ENCODE peak calls at places on chromosomes 12 and 14, in seven cellular contexts. H, B, J, M, O, Q and U are unnamed samples.

GRCh38 chr12:93042283-93042682 is 113.2 kb upstream of the EEA1 start:
- DNase-seq in H (no peak), B (no peak), J (no peak), Q (no peak), M (no peak), O (no peak), U (no peak)

GRCh38 chr12:49332441-49332861 is 4.5 kb downstream of the C1QL4 start:
- DNase-seq in H (no peak), J (no peak), Q (no peak), M (no peak), O (no peak), B (no peak), U (no peak)

GRCh38 chr14:30214456-30215090 is 286.9 kb upstream of the PRKD1 start:
- DNase-seq in J (peak; percentile 16), O (no peak), H (no peak), M (peak; percentile 21), B (peak; percentile 89), Q (no peak), U (peak; percentile 16)

GRCh38 chr14:88321692-88322504 is 1.2 kb downstream of the KCNK10 start:
- DNase-seq in M (no peak), H (no peak), O (no peak), J (no peak), Q (no peak), B (no peak), U (no peak)

GRCh38 chr12:25054076-25054782 is 105.3 kb upstream of the BCAT1 start:
- DNase-seq in H (no peak), J (no peak), M (no peak), O (no peak), Q (no peak), B (no peak), U (no peak)

GRCh38 chr14:95770777-95771176 is 56.9 kb upstream of the TCL1A start:
- DNase-seq in J (no peak), M (no peak), B (no peak), O (no peak), H (no peak), Q (no peak), U (no peak)

GRCh38 chr14:98177551-98177950 is 1094.4 kb downstream of the BCL11B start:
- DNase-seq in H (no peak), J (no peak), Q (no peak), B (no peak), O (no peak), M (no peak), U (no peak)

GRCh38 chr12:24719293-24719721 is 229.6 kb downstream of the BCAT1 start:
- DNase-seq in M (no peak), O (no peak), J (peak; percentile 21), H (no peak), Q (no peak), B (peak; percentile 85), U (no peak)

GRCh38 chr12:6570264-6570887 is 2.3 kb upstream of the NOP2 start:
- DNase-seq in M (peak; percentile 28), Q (no peak), J (peak; percentile 53), B (peak; percentile 42), O (no peak), H (peak; percentile 74), U (peak; percentile 75)

GRCh38 chr14:96167224-96168148 is 37.2 kb upstream of the BDKRB2 start:
- DNase-seq in O (no peak), M (no peak), Q (no peak), J (no peak), H (no peak), B (peak; percentile 87), U (no peak)

GRCh38 chr14:101762530-101763101 is 1.1 kb downstream of the PPP2R5C start:
- DNase-seq in J (no peak), B (no peak), O (no peak), H (no peak), Q (no peak), M (no peak), U (no peak)

GRCh38 chr12:71581206-71581605 is 82.4 kb downstream of the ZFC3H1 start:
- DNase-seq in H (no peak), B (no peak), Q (no peak), M (no peak), O (no peak), J (no peak), U (no peak)

GRCh38 chr12:10365716-10366433 is 24.0 kb downstream of the KLRK1 start:
- DNase-seq in J (no peak), O (no peak), H (no peak), M (no peak), Q (no peak), B (no peak), U (peak; percentile 45)

GRCh38 chr14:99195602-99196309 is 76.2 kb downstream of the BCL11B start:
- DNase-seq in H (peak; percentile 51), J (no peak), M (no peak), O (no peak), B (no peak), Q (no peak), U (no peak)

GRCh38 chr12:115623764-115624334 is 653.6 kb downstream of the MED13L start:
- DNase-seq in H (no peak), J (no peak), O (no peak), M (no peak), B (no peak), Q (peak; percentile 53), U (no peak)

GRCh38 chr14:99758121-99758871 is 34.9 kb upstream of the EML1 start:
- DNase-seq in O (no peak), Q (no peak), B (peak; percentile 98), H (peak; percentile 39), J (no peak), M (peak; percentile 73), U (no peak)

GRCh38 chr12:53770281-53770680 is 18.5 kb upstream of the CISTR start:
- DNase-seq in B (peak; percentile 99), Q (no peak), M (no peak), J (no peak), O (no peak), H (no peak), U (no peak)

GRCh38 chr14:23831591-23831990 is 122.0 kb upstream of the DHRS4 start:
- DNase-seq in H (no peak), M (no peak), Q (no peak), O (no peak), J (no peak), B (no peak), U (no peak)

GRCh38 chr14:76421662-76422061 is 45.7 kb downstream of the ESRRB start:
- DNase-seq in M (no peak), Q (no peak), O (no peak), H (no peak), J (no peak), B (no peak), U (no peak)

GRCh38 chr12:68428211-68428610 is 96.0 kb upstream of the MDM1 start:
- DNase-seq in Q (no peak), M (no peak), B (no peak), J (no peak), H (no peak), O (no peak), U (no peak)

GRCh38 chr12:49342914-49343731 is 3.6 kb upstream of the DNAJC22 start:
- DNase-seq in J (peak; percentile 54), B (no peak), M (no peak), H (no peak), O (no peak), Q (no peak), U (no peak)

GRCh38 chr14:96165493-96166474 is 38.9 kb upstream of the BDKRB2 start:
- DNase-seq in M (no peak), H (no peak), O (no peak), Q (no peak), B (no peak), J (no peak), U (peak; percentile 33)

GRCh38 chr12:69555461-69555860 is 29.8 kb upstream of the CCT2 start:
- DNase-seq in M (no peak), O (no peak), B (peak; percentile 92), Q (no peak), H (no peak), J (no peak), U (no peak)

GRCh38 chr12:31833541-31833840 is 104.7 kb upstream of the AMN1 start:
- DNase-seq in M (no peak), H (no peak), O (no peak), J (no peak), B (peak; percentile 7), Q (no peak), U (no peak)

GRCh38 chr14:97382616-97383226 is 585.5 kb downstream of the VRK1 start:
- DNase-seq in B (no peak), Q (no peak), O (no peak), H (no peak), J (no peak), M (no peak), U (no peak)

GRCh38 chr12:54368709-54369596 is 4.7 kb upstream of the GPR84 start:
- DNase-seq in H (peak; percentile 94), J (peak; percentile 83), O (peak; percentile 95), B (peak; percentile 88), Q (peak; percentile 92), M (peak; percentile 92), U (peak; percentile 93)

DNA sequence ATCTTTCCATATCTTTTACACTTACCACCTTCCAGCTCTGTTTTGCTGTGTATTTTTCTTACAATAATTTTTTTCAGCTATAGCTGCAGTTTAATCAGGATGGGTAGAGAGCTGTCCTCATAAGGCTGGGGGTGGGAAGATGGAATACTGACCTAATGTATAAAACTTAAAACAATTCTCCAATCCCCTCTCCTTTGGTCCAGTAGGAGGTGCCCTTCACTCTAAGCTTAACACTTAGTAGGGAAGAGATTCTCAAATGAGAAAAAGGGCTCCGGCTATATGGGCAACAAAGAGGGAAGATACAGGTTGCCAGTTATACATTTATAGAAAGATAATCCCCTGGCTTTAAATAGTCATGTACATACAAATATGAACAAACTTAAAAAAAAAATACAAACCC is 2.8 kb downstream of the ORMDL2 start:
- DNase-seq in B (peak; percentile 51), J (no peak), M (no peak), O (no peak), H (no peak), Q (no peak), U (no peak)
- TF ChIP-seq CTCF in B (peak; percentile 43), J (no peak), M (no peak), O (peak; percentile 35), H (peak; percentile 15), Q (no peak), U (no peak)

DNA sequence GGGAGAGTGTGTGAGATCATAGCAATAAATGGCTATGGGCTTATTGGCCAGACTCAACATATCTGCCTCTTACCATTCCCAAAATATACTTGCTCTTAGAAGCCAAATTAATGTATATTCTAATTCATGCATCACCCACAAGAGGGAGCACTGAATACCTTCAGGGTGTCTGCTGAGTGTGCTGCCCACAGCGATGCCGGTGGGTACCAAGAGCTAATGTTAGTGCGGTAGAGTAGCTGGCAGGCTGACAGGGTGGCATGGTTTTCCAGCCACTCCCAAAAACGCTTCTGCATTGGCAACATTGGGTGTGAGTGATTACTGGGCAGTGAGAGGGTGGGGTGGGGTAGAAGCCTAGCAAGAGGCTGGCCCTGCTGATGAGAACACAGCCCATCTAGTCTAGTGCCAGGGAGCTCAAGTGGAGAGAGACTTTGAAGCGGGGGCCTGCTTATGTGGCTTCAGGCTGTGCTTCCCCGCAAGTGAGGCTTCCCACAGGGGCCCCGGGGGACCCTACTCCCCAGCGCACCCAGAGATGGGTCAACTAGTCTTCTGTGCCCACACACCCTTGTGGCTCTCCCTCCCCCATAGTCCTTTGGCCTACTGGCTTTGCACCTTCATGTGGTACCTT is 9.2 kb upstream of the PLEKHD1 start:
- DNase-seq in B (peak; percentile 24), M (no peak), H (no peak), Q (no peak), O (no peak), J (peak; percentile 49), U (no peak)
- TF ChIP-seq CTCF in B (peak; percentile 43), M (no peak), H (peak; percentile 27), Q (peak; percentile 32), O (peak; percentile 33), J (peak; percentile 38), U (no peak)

GRCh38 chr12:122946690-122947271 is 19.5 kb downstream of the ABCB9 start:
- DNase-seq in H (peak; percentile 88), M (peak; percentile 95), J (peak; percentile 75), O (peak; percentile 97), Q (peak; percentile 89), B (peak; percentile 100), U (peak; percentile 94)
- TF ChIP-seq CTCF in H (peak; percentile 33), M (peak; percentile 19), J (no peak), O (peak; percentile 50), Q (peak; percentile 19), B (peak; percentile 48), U (no peak)

GRCh38 chr12:132761911-132762583 is 415 bp upstream of the ANKLE2 start:
- DNase-seq in O (peak; percentile 94), J (peak; percentile 99), M (peak; percentile 88), H (peak; percentile 90), B (peak; percentile 87), Q (peak; percentile 88), U (peak; percentile 92)
- TF ChIP-seq CTCF in O (peak; percentile 46), J (no peak), M (peak; percentile 26), H (peak; percentile 39), B (no peak), Q (peak; percentile 26), U (no peak)